ENCODE peak calls at places on chromosomes 2 and 18, in ten cellular contexts. Z is HCT116; C is PC-9; K is transverse colon; U is naive thymus-derived CD4-positive, alpha-beta T cell; Q is astrocyte; L is tibial artery; X is cardiac muscle cell; D is right cardiac atrium; N is lower lobe of right lung. W is an unnamed sample. For H3K27me3, the result is how much of the 10 kb centered on the place peaks cover.

GRCh38 chr2:74597456-74597855 is 42.9 kb downstream of the DOK1 start:
- DNase-seq in K (no peak), X (no peak), L (no peak), Q (no peak), C (no peak), U (no peak), Z (no peak), N (no peak), D (no peak), W (no peak)

GRCh38 chr2:30155202-30155601 is 8.4 kb downstream of the YPEL5 start:
- DNase-seq in N (no peak), Z (no peak), C (no peak), Q (peak), X (no peak), K (no peak), U (no peak), D (no peak), L (no peak), W (no peak)

GRCh38 chr18:23809411-23809810 is 120.2 kb downstream of the LAMA3 start:
- DNase-seq in X (no peak), C (no peak), L (no peak), N (no peak), Z (no peak), U (no peak), K (no peak), Q (no peak), D (no peak), W (no peak)

GRCh38 chr18:10402876-10403559 is 51.4 kb upstream of the APCDD1 start:
- DNase-seq in K (no peak), Z (no peak), X (no peak), D (no peak), Q (no peak), N (no peak), C (no peak), L (no peak), U (no peak), W (no peak)

GRCh38 chr2:197576631-197577030 is 60.8 kb downstream of the MOB4 start:
- DNase-seq in U (no peak), L (no peak), X (peak), N (no peak), Q (peak), K (no peak), D (no peak), Z (no peak), C (no peak), W (peak)

GRCh38 chr2:195533771-195534642 is 123.0 kb upstream of the SLC39A10 start:
- DNase-seq in X (peak), K (peak), C (peak), Z (peak), D (peak), U (no peak), L (peak), N (no peak), Q (peak), W (peak)

GRCh38 chr2:142918624-142919023 is 41.2 kb downstream of the KYNU start:
- DNase-seq in Q (peak), C (no peak), D (no peak), L (no peak), Z (no peak), X (no peak), U (no peak), N (no peak), K (no peak), W (no peak)

GRCh38 chr2:102034683-102035606 is 43.2 kb downstream of the IL1R2 start:
- DNase-seq in Z (no peak), U (no peak), N (no peak), D (peak), X (no peak), Q (no peak), C (no peak), L (no peak), K (no peak), W (no peak)

GRCh38 chr2:170930132-170931109 is 1.4 kb downstream of the GORASP2 start:
- DNase-seq in D (peak), X (peak), Z (peak), K (peak), N (no peak), Q (peak), U (peak), C (peak), L (no peak), W (peak)

DNA sequence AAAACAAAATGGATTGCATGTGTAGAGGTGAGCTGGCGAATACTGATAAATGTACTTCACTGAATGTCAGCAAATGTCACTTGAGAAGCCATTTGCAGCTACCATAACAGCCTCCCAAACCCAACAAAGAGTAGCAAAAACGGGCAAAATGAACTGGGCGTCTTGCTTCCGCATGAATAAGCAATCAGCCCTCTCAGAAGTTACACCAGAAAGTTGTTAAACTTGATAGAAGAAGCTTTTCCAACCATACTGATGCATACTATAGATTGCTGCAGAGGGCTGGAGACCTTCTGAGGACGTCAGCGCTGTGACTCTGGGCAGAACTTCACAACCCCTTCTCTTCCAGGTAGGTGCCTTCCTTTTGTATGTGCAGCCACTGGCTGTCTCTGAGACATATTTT is 18.7 kb upstream of the SIX3 start:
- DNase-seq in Z (no peak), L (no peak), Q (no peak), D (no peak), U (no peak), X (no peak), K (no peak), N (no peak), C (peak), W (no peak)
- H3K27me3 ChIP-seq in Z (under half), L (under half), Q (half or more), D (under half), U (under half), X (half or more), K (half or more), N (half or more), C (under half), W (under half)

GRCh38 chr2:174333017-174333501 is 1.7 kb upstream of the SP9 start:
- DNase-seq in C (no peak), Q (no peak), K (no peak), N (no peak), D (no peak), U (no peak), X (no peak), L (no peak), Z (no peak), W (no peak)
- H3K27me3 ChIP-seq in C (under half), Q (half or more), K (half or more), N (half or more), D (under half), U (half or more), X (half or more), L (under half), Z (under half), W (half or more)

GRCh38 chr18:57439985-57440330 is 4.8 kb downstream of the ONECUT2 start:
- DNase-seq in D (no peak), Z (no peak), N (no peak), X (no peak), L (no peak), Q (no peak), K (no peak), U (no peak), C (no peak), W (no peak)
- H3K27me3 ChIP-seq in D (under half), Z (under half), N (half or more), X (half or more), L (under half), Q (half or more), K (half or more), U (under half), C (under half), W (half or more)

GRCh38 chr2:219488149-219488843 is 10.4 kb upstream of the GMPPA start:
- DNase-seq in L (no peak), K (no peak), N (no peak), X (no peak), U (no peak), D (no peak), Z (no peak), Q (no peak), C (no peak), W (no peak)

GRCh38 chr2:219489315-219489714 is 9.4 kb upstream of the GMPPA start:
- DNase-seq in D (peak), X (no peak), U (no peak), N (no peak), Q (no peak), L (no peak), Z (no peak), K (no peak), C (no peak), W (no peak)

GRCh38 chr2:219490186-219490585 is 8.5 kb upstream of the GMPPA start:
- DNase-seq in K (no peak), D (no peak), Z (no peak), C (no peak), X (no peak), N (no peak), L (no peak), Q (no peak), U (no peak), W (no peak)

GRCh38 chr2:219490600-219491130 is 8.0 kb upstream of the GMPPA start:
- DNase-seq in N (no peak), Q (no peak), D (peak), L (no peak), C (no peak), Z (no peak), U (no peak), K (no peak), X (no peak), W (no peak)

GRCh38 chr2:219488844-219489194 is 9.9 kb upstream of the GMPPA start:
- DNase-seq in Q (no peak), K (no peak), L (no peak), Z (no peak), U (no peak), N (no peak), C (no peak), D (no peak), X (no peak), W (no peak)
- H3K27me3 ChIP-seq in Q (under half), K (under half), L (under half), Z (under half), U (under half), N (half or more), C (under half), D (under half), X (under half), W (under half)

GRCh38 chr2:5908030-5908429 is 215.8 kb downstream of the SOX11 start:
- DNase-seq in X (no peak), K (no peak), L (no peak), N (no peak), Z (no peak), U (no peak), C (no peak), Q (peak), D (no peak), W (no peak)
- H3K27me3 ChIP-seq in X (under half), K (under half), L (under half), N (under half), Z (under half), U (under half), C (under half), Q (under half), D (under half), W (under half)

W was measured in bronchial epithelial cell.